ENCODE peak calls at places on chromosomes 11 and 22, in six cellular contexts. One of them, this sample, is unnamed.

GRCh38 chr11:73047773-73048371 is 94.2 kb downstream of the FCHSD2 start:
- DNase-seq in PC-9: no peak
- DNase-seq in HCT116: no peak
- DNase-seq in OCI-LY7: peak; percentile 94
- DNase-seq in GM23338: peak; percentile 9
- DNase-seq in SK-N-SH: no peak
- DNase-seq in this sample: no peak

GRCh38 chr22:39519681-39520053 is 695 bp upstream of the ATF4 start:
- DNase-seq in PC-9: no peak
- DNase-seq in HCT116: no peak
- DNase-seq in OCI-LY7: peak; percentile 50
- DNase-seq in GM23338: peak; percentile 77
- DNase-seq in SK-N-SH: peak; percentile 60
- DNase-seq in this sample: peak; percentile 82

GRCh38 chr11:118650366-118650765 is 29.1 kb downstream of the TREH start:
- DNase-seq in PC-9: no peak
- DNase-seq in HCT116: no peak
- DNase-seq in OCI-LY7: no peak
- DNase-seq in GM23338: no peak
- DNase-seq in SK-N-SH: no peak
- DNase-seq in this sample: no peak

GRCh38 chr11:79160786-79161403 is 279.9 kb downstream of the TENM4 start:
- DNase-seq in PC-9: no peak
- DNase-seq in HCT116: no peak
- DNase-seq in OCI-LY7: no peak
- DNase-seq in GM23338: peak; percentile 26
- DNase-seq in SK-N-SH: no peak
- DNase-seq in this sample: peak; percentile 42

GRCh38 chr11:128290106-128290840 is 297.1 kb downstream of the ETS1 start:
- DNase-seq in PC-9: peak; percentile 58
- DNase-seq in HCT116: peak; percentile 46
- DNase-seq in OCI-LY7: peak; percentile 92
- DNase-seq in GM23338: peak; percentile 82
- DNase-seq in SK-N-SH: peak; percentile 68
- DNase-seq in this sample: peak; percentile 88

GRCh38 chr11:44944853-44945235 is 5.8 kb downstream of the TP53I11 start:
- DNase-seq in PC-9: no peak
- DNase-seq in HCT116: no peak
- DNase-seq in OCI-LY7: no peak
- DNase-seq in GM23338: no peak
- DNase-seq in SK-N-SH: no peak
- DNase-seq in this sample: no peak

GRCh38 chr11:64164392-64165312 is 1.3 kb downstream of the MACROD1 start:
- DNase-seq in PC-9: peak; percentile 28
- DNase-seq in HCT116: no peak
- DNase-seq in OCI-LY7: no peak
- DNase-seq in GM23338: peak; percentile 67
- DNase-seq in SK-N-SH: no peak
- DNase-seq in this sample: no peak

GRCh38 chr11:62614275-62614674 is 1.2 kb downstream of the ROM1 start:
- DNase-seq in PC-9: peak; percentile 72
- DNase-seq in HCT116: no peak
- DNase-seq in OCI-LY7: no peak
- DNase-seq in GM23338: no peak
- DNase-seq in SK-N-SH: no peak
- DNase-seq in this sample: peak; percentile 77

GRCh38 chr11:76880956-76881355 is 20.2 kb downstream of the ACER3 start:
- DNase-seq in PC-9: no peak
- DNase-seq in HCT116: no peak
- DNase-seq in OCI-LY7: no peak
- DNase-seq in GM23338: no peak
- DNase-seq in SK-N-SH: no peak
- DNase-seq in this sample: no peak

GRCh38 chr11:76880314-76880713 is 19.6 kb downstream of the ACER3 start:
- DNase-seq in PC-9: no peak
- DNase-seq in HCT116: no peak
- DNase-seq in OCI-LY7: no peak
- DNase-seq in GM23338: no peak
- DNase-seq in SK-N-SH: no peak
- DNase-seq in this sample: no peak

GRCh38 chr11:76872959-76873827 is 12.5 kb downstream of the ACER3 start:
- DNase-seq in PC-9: no peak
- DNase-seq in HCT116: no peak
- DNase-seq in OCI-LY7: no peak
- DNase-seq in GM23338: no peak
- DNase-seq in SK-N-SH: no peak
- DNase-seq in this sample: no peak

GRCh38 chr11:76878014-76878413 is 17.3 kb downstream of the ACER3 start:
- DNase-seq in PC-9: no peak
- DNase-seq in HCT116: no peak
- DNase-seq in OCI-LY7: no peak
- DNase-seq in GM23338: no peak
- DNase-seq in SK-N-SH: no peak
- DNase-seq in this sample: no peak
- H3K9me2 ChIP-seq in PC-9: no peaks in the 10 kb centered on the region
- H3K9me2 ChIP-seq in HCT116: no peaks in the 10 kb centered on the region
- H3K9me2 ChIP-seq in OCI-LY7: no peaks in the 10 kb centered on the region
- H3K9me2 ChIP-seq in GM23338: no peaks in the 10 kb centered on the region
- H3K9me2 ChIP-seq in SK-N-SH: no peaks in the 10 kb centered on the region
- H3K9me2 ChIP-seq in this sample: no peaks in the 10 kb centered on the region

GRCh38 chr11:65851811-65852507 is 6.0 kb downstream of the CFL1 start:
- DNase-seq in PC-9: no peak
- DNase-seq in HCT116: no peak
- DNase-seq in OCI-LY7: no peak
- DNase-seq in GM23338: no peak
- DNase-seq in SK-N-SH: peak; percentile 27
- DNase-seq in this sample: no peak

GRCh38 chr11:65852508-65853248 is 5.3 kb downstream of the CFL1 start:
- DNase-seq in PC-9: no peak
- DNase-seq in HCT116: no peak
- DNase-seq in OCI-LY7: no peak
- DNase-seq in GM23338: no peak
- DNase-seq in SK-N-SH: peak; percentile 36
- DNase-seq in this sample: peak; percentile 7

GRCh38 chr11:65854161-65854592 is 3.8 kb downstream of the CFL1 start:
- DNase-seq in PC-9: no peak
- DNase-seq in HCT116: no peak
- DNase-seq in OCI-LY7: no peak
- DNase-seq in GM23338: no peak
- DNase-seq in SK-N-SH: peak; percentile 10
- DNase-seq in this sample: peak; percentile 79

GRCh38 chr11:65854871-65855837 is 2.8 kb downstream of the CFL1 start:
- DNase-seq in PC-9: no peak
- DNase-seq in HCT116: no peak
- DNase-seq in OCI-LY7: no peak
- DNase-seq in GM23338: no peak
- DNase-seq in SK-N-SH: no peak
- DNase-seq in this sample: no peak

GRCh38 chr11:65853249-65853979 is 4.6 kb downstream of the CFL1 start:
- DNase-seq in PC-9: no peak
- DNase-seq in HCT116: no peak
- DNase-seq in OCI-LY7: no peak
- DNase-seq in GM23338: peak; percentile 68
- DNase-seq in SK-N-SH: peak; percentile 45
- DNase-seq in this sample: peak; percentile 11
- TF ChIP-seq CTCF in PC-9: no peak
- TF ChIP-seq CTCF in HCT116: no peak
- TF ChIP-seq CTCF in OCI-LY7: peak; percentile 19
- TF ChIP-seq CTCF in GM23338: peak; percentile 51
- TF ChIP-seq CTCF in SK-N-SH: peak; percentile 9
- TF ChIP-seq CTCF in this sample: no peak

GRCh38 chr22:19176175-19176630 is 2.3 kb downstream of the SLC25A1 start:
- DNase-seq in PC-9: no peak
- DNase-seq in HCT116: no peak
- DNase-seq in OCI-LY7: no peak
- DNase-seq in GM23338: peak; percentile 60
- DNase-seq in SK-N-SH: peak; percentile 73
- DNase-seq in this sample: peak; percentile 4
- H2AFZ ChIP-seq in PC-9: no peak overlapping the region
- H2AFZ ChIP-seq in HCT116: no peak overlapping the region
- H2AFZ ChIP-seq in OCI-LY7: no peak overlapping the region
- H2AFZ ChIP-seq in GM23338: no peak overlapping the region
- H2AFZ ChIP-seq in SK-N-SH: no peak overlapping the region
- H2AFZ ChIP-seq in this sample: no peak overlapping the region

GRCh38 chr11:32267679-32268187 is 167.6 kb downstream of the WT1 start:
- DNase-seq in PC-9: no peak
- DNase-seq in HCT116: no peak
- DNase-seq in OCI-LY7: no peak
- DNase-seq in GM23338: no peak
- DNase-seq in SK-N-SH: no peak
- DNase-seq in this sample: no peak
- H3K9me2 ChIP-seq in PC-9: no peaks in the 10 kb centered on the region
- H3K9me2 ChIP-seq in HCT116: no peaks in the 10 kb centered on the region
- H3K9me2 ChIP-seq in OCI-LY7: no peaks in the 10 kb centered on the region
- H3K9me2 ChIP-seq in GM23338: no peaks in the 10 kb centered on the region
- H3K9me2 ChIP-seq in SK-N-SH: no peaks in the 10 kb centered on the region
- H3K9me2 ChIP-seq in this sample: no peaks in the 10 kb centered on the region

GRCh38 chr22:23270798-23271596 is 90.7 kb downstream of the BCR start:
- DNase-seq in PC-9: no peak
- DNase-seq in HCT116: no peak
- DNase-seq in OCI-LY7: peak; percentile 65
- DNase-seq in GM23338: no peak
- DNase-seq in SK-N-SH: no peak
- DNase-seq in this sample: no peak

GRCh38 chr22:23271597-23271908 is 91.2 kb downstream of the BCR start:
- DNase-seq in PC-9: no peak
- DNase-seq in HCT116: no peak
- DNase-seq in OCI-LY7: no peak
- DNase-seq in GM23338: no peak
- DNase-seq in SK-N-SH: no peak
- DNase-seq in this sample: no peak

GRCh38 chr22:23269441-23270211 is 89.3 kb downstream of the BCR start:
- DNase-seq in PC-9: no peak
- DNase-seq in HCT116: no peak
- DNase-seq in OCI-LY7: peak; percentile 98
- DNase-seq in GM23338: peak; percentile 83
- DNase-seq in SK-N-SH: no peak
- DNase-seq in this sample: no peak

GRCh38 chr22:23268877-23269276 is 88.6 kb downstream of the BCR start:
- DNase-seq in PC-9: no peak
- DNase-seq in HCT116: no peak
- DNase-seq in OCI-LY7: peak; percentile 84
- DNase-seq in GM23338: no peak
- DNase-seq in SK-N-SH: no peak
- DNase-seq in this sample: no peak

GRCh38 chr22:23270212-23270733 is 90.0 kb downstream of the BCR start:
- DNase-seq in PC-9: no peak
- DNase-seq in HCT116: no peak
- DNase-seq in OCI-LY7: peak; percentile 64
- DNase-seq in GM23338: peak; percentile 57
- DNase-seq in SK-N-SH: no peak
- DNase-seq in this sample: no peak
- TF ChIP-seq CTCF in PC-9: no peak
- TF ChIP-seq CTCF in HCT116: no peak
- TF ChIP-seq CTCF in OCI-LY7: no peak
- TF ChIP-seq CTCF in GM23338: peak; percentile 27
- TF ChIP-seq CTCF in SK-N-SH: no peak
- TF ChIP-seq CTCF in this sample: no peak

DNA sequence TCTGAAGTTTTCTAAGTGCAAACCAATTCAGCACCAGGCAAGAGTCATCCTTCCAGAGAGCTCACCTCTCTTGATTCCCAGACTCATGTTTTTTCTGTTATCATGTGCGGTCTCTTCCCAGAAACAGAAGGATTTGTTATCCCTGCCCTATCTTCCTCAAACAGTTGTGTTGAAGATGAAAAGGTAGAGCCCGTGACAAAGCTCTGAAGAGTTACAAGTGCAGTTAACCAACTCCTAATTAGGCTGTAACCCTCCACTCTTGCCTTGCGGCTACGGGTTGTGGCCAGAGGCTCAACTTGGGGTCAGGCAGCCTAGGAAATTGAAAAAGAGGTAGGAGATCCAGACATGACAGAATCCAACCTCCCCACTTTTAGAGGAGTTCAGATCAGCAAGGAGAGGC is 76.2 kb upstream of the CADM1 start:
- DNase-seq in PC-9: no peak
- DNase-seq in HCT116: no peak
- DNase-seq in OCI-LY7: no peak
- DNase-seq in GM23338: no peak
- DNase-seq in SK-N-SH: no peak
- DNase-seq in this sample: no peak
- H2AFZ ChIP-seq in PC-9: no peak overlapping the region
- H2AFZ ChIP-seq in HCT116: no peak overlapping the region
- H2AFZ ChIP-seq in OCI-LY7: no peak overlapping the region
- H2AFZ ChIP-seq in GM23338: peak overlapping the region; percentile 81
- H2AFZ ChIP-seq in SK-N-SH: no peak overlapping the region
- H2AFZ ChIP-seq in this sample: no peak overlapping the region

This sample was measured in hepatocyte.